ENCODE peak calls at places on chromosomes 7 and 10, in eight cellular contexts. One of them, this sample, is unnamed.

GRCh38 chr7:909358-910329 is 33.3 kb downstream of the GET4 start:
- DNase-seq in BJ: no peak
- DNase-seq in HFF-Myc: no peak
- DNase-seq in spleen: peak
- DNase-seq in activated CD8-positive, alpha-beta T cell treated with anti-CD3 and anti-CD28 coated beads, Interleukin-2, amount 10 ng/mL, durations not matched to agents 7 days and 5 days: no peak
- DNase-seq in GM13977: no peak
- DNase-seq in iris pigment epithelial cell: peak
- DNase-seq in SK-MEL-5: no peak
- DNase-seq in this sample: peak

GRCh38 chr10:47383254-47384147 is 592 bp downstream of the ZNF488 start:
- DNase-seq in BJ: no peak
- DNase-seq in HFF-Myc: no peak
- DNase-seq in iris pigment epithelial cell: no peak
- DNase-seq in activated CD8-positive, alpha-beta T cell treated with anti-CD3 and anti-CD28 coated beads, Interleukin-2, amount 10 ng/mL, durations not matched to agents 7 days and 5 days: no peak
- DNase-seq in SK-MEL-5: no peak
- DNase-seq in spleen: no peak
- DNase-seq in GM13977: no peak
- DNase-seq in this sample: no peak

GRCh38 chr7:22377690-22378089 is 20.7 kb upstream of the RAPGEF5 start:
- DNase-seq in activated CD8-positive, alpha-beta T cell treated with anti-CD3 and anti-CD28 coated beads, Interleukin-2, amount 10 ng/mL, durations not matched to agents 7 days and 5 days: no peak
- DNase-seq in spleen: no peak
- DNase-seq in HFF-Myc: no peak
- DNase-seq in iris pigment epithelial cell: no peak
- DNase-seq in BJ: no peak
- DNase-seq in SK-MEL-5: no peak
- DNase-seq in GM13977: no peak
- DNase-seq in this sample: no peak

GRCh38 chr10:34505338-34505737 is 309.8 kb downstream of the PARD3 start:
- DNase-seq in SK-MEL-5: peak
- DNase-seq in iris pigment epithelial cell: peak
- DNase-seq in activated CD8-positive, alpha-beta T cell treated with anti-CD3 and anti-CD28 coated beads, Interleukin-2, amount 10 ng/mL, durations not matched to agents 7 days and 5 days: no peak
- DNase-seq in HFF-Myc: no peak
- DNase-seq in GM13977: no peak
- DNase-seq in spleen: no peak
- DNase-seq in BJ: no peak
- DNase-seq in this sample: no peak

GRCh38 chr10:89201345-89202032 is 5.6 kb downstream of the CH25H start:
- DNase-seq in activated CD8-positive, alpha-beta T cell treated with anti-CD3 and anti-CD28 coated beads, Interleukin-2, amount 10 ng/mL, durations not matched to agents 7 days and 5 days: no peak
- DNase-seq in SK-MEL-5: no peak
- DNase-seq in iris pigment epithelial cell: peak
- DNase-seq in GM13977: no peak
- DNase-seq in spleen: no peak
- DNase-seq in HFF-Myc: no peak
- DNase-seq in BJ: no peak
- DNase-seq in this sample: no peak

GRCh38 chr7:47634273-47634672 is 52.4 kb upstream of the TNS3 start:
- DNase-seq in iris pigment epithelial cell: peak
- DNase-seq in HFF-Myc: no peak
- DNase-seq in spleen: no peak
- DNase-seq in SK-MEL-5: no peak
- DNase-seq in GM13977: no peak
- DNase-seq in activated CD8-positive, alpha-beta T cell treated with anti-CD3 and anti-CD28 coated beads, Interleukin-2, amount 10 ng/mL, durations not matched to agents 7 days and 5 days: no peak
- DNase-seq in BJ: no peak
- DNase-seq in this sample: no peak

GRCh38 chr7:130366561-130366960 is 13.7 kb upstream of the CPA1 start:
- DNase-seq in activated CD8-positive, alpha-beta T cell treated with anti-CD3 and anti-CD28 coated beads, Interleukin-2, amount 10 ng/mL, durations not matched to agents 7 days and 5 days: no peak
- DNase-seq in SK-MEL-5: no peak
- DNase-seq in BJ: no peak
- DNase-seq in iris pigment epithelial cell: no peak
- DNase-seq in HFF-Myc: no peak
- DNase-seq in GM13977: no peak
- DNase-seq in spleen: peak
- DNase-seq in this sample: no peak

GRCh38 chr7:7146837-7147236 is 35.5 kb upstream of the C1GALT1 start:
- DNase-seq in GM13977: no peak
- DNase-seq in BJ: no peak
- DNase-seq in HFF-Myc: no peak
- DNase-seq in SK-MEL-5: no peak
- DNase-seq in activated CD8-positive, alpha-beta T cell treated with anti-CD3 and anti-CD28 coated beads, Interleukin-2, amount 10 ng/mL, durations not matched to agents 7 days and 5 days: no peak
- DNase-seq in iris pigment epithelial cell: no peak
- DNase-seq in spleen: no peak
- DNase-seq in this sample: no peak

GRCh38 chr7:117972606-117973005 is 99.4 kb upstream of the CTTNBP2 start:
- DNase-seq in GM13977: no peak
- DNase-seq in SK-MEL-5: peak
- DNase-seq in BJ: no peak
- DNase-seq in activated CD8-positive, alpha-beta T cell treated with anti-CD3 and anti-CD28 coated beads, Interleukin-2, amount 10 ng/mL, durations not matched to agents 7 days and 5 days: no peak
- DNase-seq in iris pigment epithelial cell: no peak
- DNase-seq in spleen: no peak
- DNase-seq in HFF-Myc: no peak
- DNase-seq in this sample: no peak

GRCh38 chr10:75825656-75826055 is 394.2 kb downstream of the LRMDA start:
- DNase-seq in GM13977: no peak
- DNase-seq in spleen: no peak
- DNase-seq in HFF-Myc: no peak
- DNase-seq in iris pigment epithelial cell: no peak
- DNase-seq in BJ: no peak
- DNase-seq in SK-MEL-5: no peak
- DNase-seq in activated CD8-positive, alpha-beta T cell treated with anti-CD3 and anti-CD28 coated beads, Interleukin-2, amount 10 ng/mL, durations not matched to agents 7 days and 5 days: no peak
- DNase-seq in this sample: no peak

GRCh38 chr10:119022846-119023552 is 6.5 kb upstream of the NANOS1 start:
- DNase-seq in SK-MEL-5: no peak
- DNase-seq in spleen: no peak
- DNase-seq in iris pigment epithelial cell: peak
- DNase-seq in BJ: peak
- DNase-seq in GM13977: no peak
- DNase-seq in HFF-Myc: peak
- DNase-seq in activated CD8-positive, alpha-beta T cell treated with anti-CD3 and anti-CD28 coated beads, Interleukin-2, amount 10 ng/mL, durations not matched to agents 7 days and 5 days: no peak
- DNase-seq in this sample: no peak

GRCh38 chr7:146486519-146486918 is 369.9 kb downstream of the CNTNAP2 start:
- DNase-seq in HFF-Myc: no peak
- DNase-seq in BJ: no peak
- DNase-seq in spleen: no peak
- DNase-seq in SK-MEL-5: no peak
- DNase-seq in GM13977: no peak
- DNase-seq in iris pigment epithelial cell: no peak
- DNase-seq in activated CD8-positive, alpha-beta T cell treated with anti-CD3 and anti-CD28 coated beads, Interleukin-2, amount 10 ng/mL, durations not matched to agents 7 days and 5 days: no peak
- DNase-seq in this sample: no peak

GRCh38 chr7:112005205-112005604 is 201.0 kb downstream of the DOCK4 start:
- DNase-seq in HFF-Myc: no peak
- DNase-seq in BJ: no peak
- DNase-seq in activated CD8-positive, alpha-beta T cell treated with anti-CD3 and anti-CD28 coated beads, Interleukin-2, amount 10 ng/mL, durations not matched to agents 7 days and 5 days: no peak
- DNase-seq in SK-MEL-5: peak
- DNase-seq in spleen: no peak
- DNase-seq in iris pigment epithelial cell: no peak
- DNase-seq in GM13977: no peak
- DNase-seq in this sample: no peak

GRCh38 chr7:105408791-105409410 is 20.2 kb upstream of the SRPK2 start:
- DNase-seq in activated CD8-positive, alpha-beta T cell treated with anti-CD3 and anti-CD28 coated beads, Interleukin-2, amount 10 ng/mL, durations not matched to agents 7 days and 5 days: no peak
- DNase-seq in spleen: no peak
- DNase-seq in BJ: no peak
- DNase-seq in iris pigment epithelial cell: no peak
- DNase-seq in HFF-Myc: no peak
- DNase-seq in SK-MEL-5: no peak
- DNase-seq in GM13977: no peak
- DNase-seq in this sample: no peak